ENCODE peak calls at places on chromosomes 2 and 18, in six cellular contexts. R, G, U, M, E and B are unnamed samples.

GRCh38 chr18:11587432-11587831 is 22.0 kb upstream of the SLC35G4 start:
- DNase-seq in R (no peak), U (no peak), G (no peak), E (no peak), M (no peak), B (no peak)

GRCh38 chr2:23545391-23545790 is 160.4 kb downstream of the KLHL29 start:
- DNase-seq in G (no peak), U (peak; percentile 63), E (no peak), R (no peak), M (no peak), B (no peak)

GRCh38 chr2:147297820-147298219 is 547.0 kb upstream of the ACVR2A start:
- DNase-seq in M (no peak), E (no peak), U (no peak), R (no peak), G (no peak), B (no peak)

GRCh38 chr2:85935746-85936208 is 47.0 kb upstream of the ST3GAL5 start:
- DNase-seq in M (peak; percentile 35), E (no peak), G (peak; percentile 74), R (peak; percentile 90), U (peak; percentile 71), B (no peak)

GRCh38 chr2:158179660-158180059 is 78.0 kb downstream of the UPP2 start:
- DNase-seq in U (peak; percentile 26), M (peak; percentile 8), R (peak; percentile 25), G (no peak), E (no peak), B (no peak)

GRCh38 chr2:181289698-181290097 is 167.5 kb upstream of the ITGA4 start:
- DNase-seq in U (no peak), E (no peak), R (no peak), M (no peak), G (no peak), B (no peak)

GRCh38 chr18:63626431-63626830 is 17.6 kb downstream of the SERPINB4 start:
- DNase-seq in E (no peak), R (no peak), G (no peak), U (no peak), M (no peak), B (no peak)

GRCh38 chr18:34909637-34910364 is 131.4 kb upstream of the MAPRE2 start:
- DNase-seq in R (peak; percentile 76), M (no peak), G (no peak), U (peak; percentile 69), E (no peak), B (no peak)

GRCh38 chr18:24611075-24611474 is 150.6 kb downstream of the HRH4 start:
- DNase-seq in E (no peak), M (no peak), U (no peak), G (peak; percentile 24), R (no peak), B (no peak)

GRCh38 chr2:241053576-241054251 is 48.4 kb downstream of the MTERF4 start:
- DNase-seq in G (no peak), M (no peak), R (no peak), E (no peak), U (no peak), B (no peak)

GRCh38 chr2:28979576-28980366 is 1.3 kb upstream of the TOGARAM2 start:
- DNase-seq in E (peak; percentile 57), R (no peak), U (no peak), G (no peak), M (peak; percentile 28), B (peak; percentile 34)

GRCh38 chr2:179981085-179981484 is 26.0 kb downstream of the CWC22 start:
- DNase-seq in E (no peak), G (no peak), U (peak; percentile 72), M (no peak), R (peak; percentile 6), B (no peak)

GRCh38 chr2:8413589-8414135 is 268.2 kb upstream of the ID2 start:
- DNase-seq in E (no peak), R (no peak), U (peak; percentile 17), M (peak; percentile 44), G (no peak), B (peak; percentile 70)

GRCh38 chr2:34663314-34663713 is 1064.2 kb upstream of the FAM98A start:
- DNase-seq in M (no peak), R (no peak), G (no peak), U (no peak), E (no peak), B (no peak)

GRCh38 chr2:192775461-192776262 is 580.9 kb upstream of the TMEFF2 start:
- DNase-seq in R (no peak), M (peak; percentile 3), E (no peak), G (no peak), U (no peak), B (no peak)

GRCh38 chr2:218961229-218961628 is 1.8 kb downstream of the CDK5R2 start:
- DNase-seq in G (no peak), R (no peak), U (no peak), M (no peak), E (no peak), B (no peak)

GRCh38 chr2:218960196-218961165 is 1.0 kb downstream of the CDK5R2 start:
- DNase-seq in U (no peak), R (no peak), G (peak; percentile 56), M (no peak), E (peak; percentile 54), B (no peak)

GRCh38 chr2:218958276-218958675 is 1.2 kb upstream of the CDK5R2 start:
- DNase-seq in M (no peak), G (no peak), R (no peak), U (no peak), E (no peak), B (no peak)

GRCh38 chr2:218959141-218959731 is at the start of gene CDK5R2:
- DNase-seq in G (peak; percentile 97), M (peak; percentile 94), U (peak; percentile 72), R (peak; percentile 67), E (peak; percentile 83), B (peak; percentile 92)

DNA sequence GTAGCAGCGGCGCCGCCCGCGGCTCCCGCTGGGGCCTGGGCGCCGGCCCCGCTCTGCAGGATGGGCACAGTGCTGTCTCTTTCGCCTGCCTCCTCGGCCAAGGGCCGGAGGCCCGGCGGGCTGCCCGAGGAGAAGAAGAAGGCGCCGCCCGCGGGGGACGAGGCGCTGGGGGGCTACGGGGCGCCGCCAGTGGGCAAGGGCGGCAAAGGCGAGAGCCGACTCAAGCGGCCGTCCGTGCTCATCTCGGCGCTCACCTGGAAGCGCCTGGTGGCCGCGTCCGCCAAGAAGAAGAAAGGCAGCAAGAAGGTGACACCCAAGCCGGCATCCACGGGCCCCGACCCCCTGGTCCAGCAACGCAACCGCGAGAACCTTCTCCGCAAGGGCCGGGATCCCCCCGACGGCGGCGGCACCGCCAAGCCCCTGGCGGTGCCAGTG is 312 bp downstream of the CDK5R2 start:
- DNase-seq in G (no peak), M (no peak), R (no peak), U (no peak), E (peak; percentile 75), B (no peak)
- H3K4me3 ChIP-seq in G (peak overlapping the region; percentile 64), M (peak overlapping the region; percentile 51), R (peak overlapping the region; percentile 48), U (peak overlapping the region; percentile 30), E (peak overlapping the region; percentile 4), B (peak overlapping the region; percentile 37)

GRCh38 chr2:238441262-238442114 is 14.8 kb downstream of the ASB1 start:
- DNase-seq in M (no peak), E (no peak), G (no peak), R (no peak), U (peak; percentile 22), B (no peak)
- H3K27ac ChIP-seq in M (no peak overlapping the region), E (no peak overlapping the region), G (no peak overlapping the region), R (peak overlapping the region; percentile 15), U (no peak overlapping the region), B (no peak overlapping the region)

DNA sequence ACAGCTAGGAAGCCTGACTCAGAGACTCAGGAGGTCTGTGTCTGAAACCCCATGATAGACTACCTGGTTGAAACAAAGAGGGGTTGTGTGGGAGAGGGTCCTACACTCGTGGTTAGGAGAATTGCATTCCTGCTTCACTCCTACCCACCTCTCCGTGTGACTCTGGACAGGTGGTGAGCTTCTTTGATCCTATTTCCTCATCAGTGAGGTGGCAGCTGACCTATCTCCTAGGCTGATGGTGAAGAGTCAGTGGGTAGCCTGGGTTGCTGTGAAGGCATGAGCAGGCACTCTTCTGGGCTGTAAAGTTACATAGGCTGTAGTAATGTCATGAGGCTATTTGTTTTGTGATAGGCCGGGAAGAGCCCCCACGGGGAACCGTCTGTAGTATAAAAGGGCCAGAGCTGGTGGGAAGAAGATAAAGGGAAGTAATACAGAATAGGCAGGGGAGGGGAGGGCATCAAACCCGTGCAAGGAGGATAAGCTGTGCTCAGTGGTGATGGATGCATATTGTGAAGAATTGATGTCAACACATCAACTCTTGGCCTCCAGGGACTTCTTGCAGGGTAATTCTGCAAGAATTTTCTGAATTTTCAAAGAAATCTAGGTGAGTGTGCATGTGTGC is 83.9 kb downstream of the TMEM247 start:
- DNase-seq in R (no peak), E (no peak), M (no peak), U (no peak), G (no peak), B (no peak)
- H3K4me3 ChIP-seq in R (no peak overlapping the region), E (no peak overlapping the region), M (no peak overlapping the region), U (no peak overlapping the region), G (no peak overlapping the region), B (no peak overlapping the region)

DNA sequence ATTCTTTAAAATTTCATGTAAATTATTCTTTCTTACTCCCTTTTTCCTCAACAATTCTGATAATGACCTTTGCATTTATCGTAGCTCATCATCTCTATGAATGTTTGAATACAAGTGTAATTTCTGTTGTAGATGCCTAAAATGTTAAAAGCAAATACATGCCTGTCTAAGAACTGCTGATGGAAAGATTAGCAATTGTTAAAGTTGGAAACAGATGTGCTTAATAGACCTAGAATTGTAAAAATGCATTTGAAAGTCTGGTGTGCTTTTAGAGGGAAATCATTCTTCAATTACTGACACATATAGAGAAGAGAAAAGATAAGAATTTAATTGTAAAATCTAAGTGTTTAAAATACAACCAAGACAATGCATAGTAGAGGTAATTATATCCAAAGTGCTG is 50.4 kb downstream of the CCDC102B start:
- DNase-seq in R (no peak), M (no peak), U (no peak), E (no peak), G (no peak), B (no peak)
- H3K27ac ChIP-seq in R (no peak overlapping the region), M (no peak overlapping the region), U (no peak overlapping the region), E (no peak overlapping the region), G (no peak overlapping the region), B (no peak overlapping the region)

GRCh38 chr2:110837421-110838409 is 105.3 kb downstream of the ACOXL start:
- DNase-seq in R (no peak), M (no peak), U (no peak), G (peak; percentile 91), E (no peak), B (no peak)
- H3K4me3 ChIP-seq in R (no peak overlapping the region), M (no peak overlapping the region), U (no peak overlapping the region), G (peak overlapping the region; percentile 6), E (no peak overlapping the region), B (no peak overlapping the region)

GRCh38 chr18:73147591-73147990 is 279.8 kb upstream of the NETO1 start:
- DNase-seq in M (no peak), G (no peak), U (no peak), R (no peak), E (no peak), B (no peak)
- H3K27ac ChIP-seq in M (no peak overlapping the region), G (no peak overlapping the region), U (no peak overlapping the region), R (no peak overlapping the region), E (no peak overlapping the region), B (no peak overlapping the region)

DNA sequence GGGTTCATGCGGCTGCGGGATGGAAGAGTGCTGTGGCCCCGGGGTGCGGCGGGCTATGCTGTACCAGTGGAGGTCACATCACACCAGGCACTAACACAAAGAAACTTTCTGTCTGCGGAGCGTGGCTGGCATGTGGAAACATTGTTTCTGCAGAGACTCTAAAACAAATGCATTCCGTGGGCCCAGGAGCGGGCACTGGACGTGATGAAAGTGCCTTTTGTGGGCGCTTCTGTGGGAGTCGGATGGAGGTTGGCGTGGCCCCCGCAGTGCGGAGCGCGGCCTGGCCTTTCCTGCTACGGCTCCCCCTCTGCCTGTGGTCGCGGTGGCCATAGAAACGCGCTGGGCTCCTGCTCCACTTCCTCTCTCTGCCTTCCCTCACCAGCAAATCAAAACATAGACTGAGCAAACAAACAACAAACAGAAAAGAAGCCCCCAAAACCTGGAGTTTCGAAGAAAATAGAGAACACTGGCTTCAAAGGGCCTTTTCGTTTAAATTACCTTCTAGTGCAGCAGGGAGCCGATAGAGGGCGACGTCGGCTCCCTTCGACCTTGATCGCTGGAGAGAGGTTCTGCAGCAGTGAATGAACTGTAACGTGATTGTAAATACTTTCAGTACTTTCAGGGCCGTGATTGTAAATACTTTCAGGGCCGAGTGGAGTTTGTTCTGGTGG is 51.4 kb downstream of the KIF5C start:
- DNase-seq in E (no peak), U (peak; percentile 12), M (peak; percentile 56), G (peak; percentile 52), R (no peak), B (peak; percentile 48)
- H3K4me3 ChIP-seq in E (no peak overlapping the region), U (no peak overlapping the region), M (no peak overlapping the region), G (no peak overlapping the region), R (peak overlapping the region; percentile 17), B (peak overlapping the region; percentile 17)